ENCODE peak calls at places on chromosomes 13 and 19, in seven cellular contexts. M is mesothelial cell of epicardium, P is tibial nerve, B is chondrocyte, A is neural progenitor cell, N is neural crest cell, K is upper lobe of right lung. Q is an unnamed sample.

GRCh38 chr19:42251572-42251990 is 3.3 kb downstream of the ERF start:
- DNase-seq in M (no peak), P (no peak), B (no peak), A (no peak), N (no peak), K (no peak), Q (no peak)

GRCh38 chr19:49746206-49746958 is 16.7 kb downstream of the TSKS start:
- DNase-seq in M (no peak), P (no peak), B (no peak), A (peak; percentile 61), N (peak; percentile 16), K (peak; percentile 72), Q (peak; percentile 43)

GRCh38 chr13:23701646-23702045 is 131.4 kb downstream of the TNFRSF19 start:
- DNase-seq in M (no peak), P (peak; percentile 81), B (no peak), A (no peak), N (no peak), K (no peak), Q (no peak)

GRCh38 chr13:112603641-112604220 is 15.8 kb upstream of the TUBGCP3 start:
- DNase-seq in M (no peak), P (no peak), B (no peak), A (no peak), N (no peak), K (no peak), Q (no peak)

GRCh38 chr13:20729633-20730585 is 26.4 kb downstream of the IL17D start:
- DNase-seq in M (no peak), P (no peak), B (no peak), A (no peak), N (no peak), K (no peak), Q (no peak)

GRCh38 chr13:70128098-70128497 is 19.8 kb upstream of the KLHL1 start:
- DNase-seq in M (no peak), P (no peak), B (no peak), A (no peak), N (no peak), K (no peak), Q (no peak)

GRCh38 chr19:46904114-46905060 is 43.6 kb downstream of the ARHGAP35 start:
- DNase-seq in M (no peak), P (no peak), B (no peak), A (no peak), N (no peak), K (no peak), Q (peak; percentile 7)

GRCh38 chr13:67133476-67133875 is 96.7 kb downstream of the PCDH9 start:
- DNase-seq in M (no peak), P (no peak), B (no peak), A (no peak), N (no peak), K (no peak), Q (no peak)

GRCh38 chr13:50911051-50911690 is 1.6 kb downstream of the RNASEH2B start:
- DNase-seq in M (no peak), P (no peak), B (no peak), A (peak; percentile 39), N (no peak), K (no peak), Q (no peak)

GRCh38 chr19:10183926-10184325 is 10.8 kb downstream of the DNMT1 start:
- DNase-seq in M (no peak), P (no peak), B (no peak), A (no peak), N (no peak), K (no peak), Q (no peak)

GRCh38 chr19:20422616-20423205 is 142.9 kb downstream of the ZNF737 start:
- DNase-seq in M (peak; percentile 38), P (no peak), B (no peak), A (peak; percentile 66), N (no peak), K (no peak), Q (no peak)

GRCh38 chr19:51743405-51743804 is 8.3 kb downstream of the FPR1 start:
- DNase-seq in M (no peak), P (no peak), B (no peak), A (no peak), N (no peak), K (no peak), Q (no peak)

GRCh38 chr13:111345682-111346081 is 25.2 kb downstream of the TEX29 start:
- DNase-seq in M (no peak), P (no peak), B (no peak), A (no peak), N (no peak), K (no peak), Q (no peak)

GRCh38 chr13:44191504-44192171 is 182.0 kb upstream of the SERP2 start:
- DNase-seq in M (no peak), P (no peak), B (no peak), A (peak; percentile 83), N (peak; percentile 40), K (no peak), Q (peak; percentile 10)

GRCh38 chr13:31012285-31013024 is 80.0 kb downstream of the TEX26 start:
- DNase-seq in M (no peak), P (no peak), B (no peak), A (peak; percentile 22), N (no peak), K (no peak), Q (no peak)

GRCh38 chr13:59261928-59262488 is 901.7 kb downstream of the DIAPH3 start:
- DNase-seq in M (no peak), P (no peak), B (no peak), A (peak; percentile 61), N (peak; percentile 3), K (no peak), Q (no peak)

GRCh38 chr19:48746738-48747575 is at the start of gene IZUMO1:
- DNase-seq in M (peak; percentile 86), P (peak; percentile 33), B (no peak), A (peak; percentile 91), N (peak; percentile 77), K (peak; percentile 88), Q (peak; percentile 88)

GRCh38 chr19:30897034-30897433 is 452.2 kb downstream of the TSHZ3 start:
- DNase-seq in M (no peak), P (no peak), B (no peak), A (no peak), N (no peak), K (no peak), Q (no peak)

GRCh38 chr13:35930665-35931631 is 200.2 kb downstream of the DCLK1 start:
- DNase-seq in M (no peak), P (no peak), B (no peak), A (no peak), N (no peak), K (no peak), Q (no peak)

GRCh38 chr13:36673838-36674326 is at the start of gene SERTM1:
- DNase-seq in M (peak; percentile 74), P (no peak), B (no peak), A (peak; percentile 94), N (peak; percentile 60), K (peak; percentile 68), Q (peak; percentile 84)

GRCh38 chr13:71864981-71865857 is 1.8 kb downstream of the DACH1 start:
- DNase-seq in M (peak; percentile 51), P (no peak), B (peak; percentile 88), A (peak; percentile 68), N (peak; percentile 28), K (peak; percentile 66), Q (peak; percentile 66)

GRCh38 chr13:110449225-110450015 is 112.1 kb downstream of the RAB20 start:
- DNase-seq in M (no peak), P (no peak), B (no peak), A (no peak), N (no peak), K (no peak), Q (no peak)

GRCh38 chr13:80903911-80904310 is 563.0 kb upstream of the SPRY2 start:
- DNase-seq in M (no peak), P (no peak), B (no peak), A (no peak), N (no peak), K (no peak), Q (no peak)

GRCh38 chr19:51366999-51367564 is 894 bp upstream of the ETFB start:
- DNase-seq in M (peak; percentile 63), P (no peak), B (no peak), A (no peak), N (no peak), K (peak; percentile 79), Q (peak; percentile 43)

GRCh38 chr19:5932593-5933262 is 18.7 kb downstream of the CAPS start:
- DNase-seq in M (no peak), P (no peak), B (no peak), A (no peak), N (no peak), K (no peak), Q (no peak)

GRCh38 chr19:32037998-32038732 is 307.2 kb upstream of the ZNF507 start:
- DNase-seq in M (peak; percentile 44), P (no peak), B (no peak), A (no peak), N (no peak), K (no peak), Q (no peak)

GRCh38 chr19:32039446-32039845 is 306.0 kb upstream of the ZNF507 start:
- DNase-seq in M (no peak), P (no peak), B (no peak), A (no peak), N (no peak), K (no peak), Q (no peak)

GRCh38 chr19:32040246-32040645 is 305.2 kb upstream of the ZNF507 start:
- DNase-seq in M (peak; percentile 45), P (no peak), B (no peak), A (no peak), N (no peak), K (no peak), Q (no peak)

DNA sequence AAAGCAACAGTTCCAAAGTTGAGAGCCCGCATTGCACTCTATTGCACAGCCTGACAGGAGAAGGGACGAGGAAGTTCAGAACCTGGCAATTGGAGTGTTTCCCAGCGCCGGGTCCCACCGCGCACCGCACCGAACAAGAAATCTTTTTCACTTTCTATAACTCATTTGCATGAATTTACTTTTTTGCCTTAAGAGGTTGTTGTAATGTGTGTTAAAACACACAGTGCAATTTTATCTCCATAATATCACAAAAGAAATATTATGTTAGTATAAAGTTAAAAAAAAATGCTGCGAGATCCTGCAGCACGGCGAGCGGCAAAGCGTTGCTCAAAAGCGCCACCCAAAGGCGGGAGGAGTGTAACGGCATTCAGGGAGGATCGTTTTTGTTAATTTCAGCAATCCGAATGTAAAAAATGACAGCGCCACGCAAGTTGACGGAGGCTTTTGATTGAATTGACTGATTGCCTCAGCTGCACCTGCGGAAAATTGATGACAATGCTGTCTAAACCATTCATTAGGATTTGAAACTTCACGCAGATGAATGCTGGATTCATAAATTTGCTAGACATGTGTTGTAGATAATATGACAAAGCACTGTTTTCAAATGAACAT is 303.6 kb upstream of the ZNF507 start:
- DNase-seq in M (peak; percentile 79), P (no peak), B (no peak), A (peak; percentile 77), N (peak; percentile 62), K (peak; percentile 74), Q (peak; percentile 72)
- TF ChIP-seq CTCF in M (peak; percentile 76), P (peak; percentile 66), B (peak; percentile 79), A (peak; percentile 92), N (peak; percentile 94), K (peak; percentile 81), Q (peak; percentile 89)

GRCh38 chr13:79831556-79831955 is 350.6 kb downstream of the NDFIP2 start:
- DNase-seq in M (no peak), P (no peak), B (no peak), A (no peak), N (no peak), K (no peak), Q (no peak)
- TF ChIP-seq CTCF in M (no peak), P (no peak), B (no peak), A (no peak), N (no peak), K (no peak), Q (no peak)

GRCh38 chr19:17402982-17403855 is 2.2 kb downstream of the BST2 start:
- DNase-seq in M (peak; percentile 56), P (no peak), B (no peak), A (peak; percentile 93), N (peak; percentile 57), K (no peak), Q (peak; percentile 71)
- TF ChIP-seq CTCF in M (no peak), P (no peak), B (no peak), A (no peak), N (no peak), K (no peak), Q (no peak)

GRCh38 chr13:76038920-76039716 is 403.0 kb downstream of the LMO7 start:
- DNase-seq in M (no peak), P (no peak), B (no peak), A (no peak), N (no peak), K (peak; percentile 13), Q (no peak)
- TF ChIP-seq CTCF in M (no peak), P (no peak), B (no peak), A (peak; percentile 3), N (peak; percentile 10), K (no peak), Q (no peak)